ENCODE peak calls at places on chromosomes 13 and 19, in four cellular contexts. One of them, this sample, is unnamed.

GRCh38 chr19:1624458-1624857 is 19.2 kb upstream of the UQCR11 start:
- DNase-seq in SJSA1: no peak
- DNase-seq in nucleus accumbens: peak; percentile 13
- DNase-seq in RWPE1: no peak
- DNase-seq in this sample: peak; percentile 40

GRCh38 chr13:99224019-99224418 is 23.4 kb downstream of the UBAC2 start:
- DNase-seq in SJSA1: no peak
- DNase-seq in nucleus accumbens: no peak
- DNase-seq in RWPE1: no peak
- DNase-seq in this sample: no peak

GRCh38 chr13:76994281-76994680 is 2.4 kb downstream of the CLN5 start:
- DNase-seq in SJSA1: no peak
- DNase-seq in nucleus accumbens: no peak
- DNase-seq in RWPE1: peak; percentile 54
- DNase-seq in this sample: no peak

GRCh38 chr19:32767951-32768679 is 48.5 kb downstream of the TDRD12 start:
- DNase-seq in SJSA1: no peak
- DNase-seq in nucleus accumbens: no peak
- DNase-seq in RWPE1: no peak
- DNase-seq in this sample: no peak

GRCh38 chr19:49677232-49677881 is at the start of gene PRMT1:
- DNase-seq in SJSA1: no peak
- DNase-seq in nucleus accumbens: no peak
- DNase-seq in RWPE1: no peak
- DNase-seq in this sample: peak; percentile 55

GRCh38 chr13:52061587-52061986 is 37.1 kb downstream of the UTP14C start:
- DNase-seq in SJSA1: no peak
- DNase-seq in nucleus accumbens: no peak
- DNase-seq in RWPE1: peak; percentile 13
- DNase-seq in this sample: no peak

GRCh38 chr19:5059767-5060166 is 90.9 kb downstream of the KDM4B start:
- DNase-seq in SJSA1: no peak
- DNase-seq in nucleus accumbens: no peak
- DNase-seq in RWPE1: no peak
- DNase-seq in this sample: no peak

GRCh38 chr13:29454931-29455481 is 140.5 kb downstream of the SLC7A1 start:
- DNase-seq in SJSA1: peak; percentile 19
- DNase-seq in nucleus accumbens: no peak
- DNase-seq in RWPE1: peak; percentile 71
- DNase-seq in this sample: no peak

GRCh38 chr19:33290956-33291622 is 11.2 kb downstream of the CEBPA start:
- DNase-seq in SJSA1: no peak
- DNase-seq in nucleus accumbens: no peak
- DNase-seq in RWPE1: peak; percentile 85
- DNase-seq in this sample: no peak

GRCh38 chr13:27354379-27354778 is 70.0 kb upstream of the GTF3A start:
- DNase-seq in SJSA1: no peak
- DNase-seq in nucleus accumbens: no peak
- DNase-seq in RWPE1: no peak
- DNase-seq in this sample: no peak

GRCh38 chr13:48545608-48546007 is 12.7 kb upstream of the RCBTB2 start:
- DNase-seq in SJSA1: no peak
- DNase-seq in nucleus accumbens: no peak
- DNase-seq in RWPE1: no peak
- DNase-seq in this sample: no peak

GRCh38 chr13:65656740-65657329 is 1573.3 kb downstream of the PCDH9 start:
- DNase-seq in SJSA1: no peak
- DNase-seq in nucleus accumbens: no peak
- DNase-seq in RWPE1: peak; percentile 2
- DNase-seq in this sample: no peak

GRCh38 chr19:48819366-48819816 is 8.6 kb upstream of the BCAT2 start:
- DNase-seq in SJSA1: no peak
- DNase-seq in nucleus accumbens: peak; percentile 27
- DNase-seq in RWPE1: peak; percentile 74
- DNase-seq in this sample: peak; percentile 98

GRCh38 chr13:50125556-50126377 is 110.5 kb downstream of the KCNRG start:
- DNase-seq in SJSA1: peak; percentile 64
- DNase-seq in nucleus accumbens: peak; percentile 85
- DNase-seq in RWPE1: peak; percentile 79
- DNase-seq in this sample: peak; percentile 97

GRCh38 chr13:78298657-78299056 is 304.7 kb downstream of the POU4F1 start:
- DNase-seq in SJSA1: no peak
- DNase-seq in nucleus accumbens: no peak
- DNase-seq in RWPE1: no peak
- DNase-seq in this sample: no peak

GRCh38 chr13:80132741-80133601 is 208.0 kb downstream of the SPRY2 start:
- DNase-seq in SJSA1: peak; percentile 61
- DNase-seq in nucleus accumbens: peak; percentile 52
- DNase-seq in RWPE1: no peak
- DNase-seq in this sample: peak; percentile 74

This sample was measured in body of pancreas.